ENCODE peak calls at places on chromosomes 7 and 10, in four cellular contexts. One of them, this sample, is unnamed.

GRCh38 chr7:80529362-80529761 is 17.5 kb upstream of the GNAT3 start:
- DNase-seq in cardiac fibroblast: peak; percentile 39
- DNase-seq in cardiac muscle cell: no peak
- DNase-seq in uterus: no peak
- DNase-seq in this sample: peak; percentile 17

GRCh38 chr10:72044417-72045041 is 43.8 kb downstream of the SPOCK2 start:
- DNase-seq in cardiac fibroblast: no peak
- DNase-seq in cardiac muscle cell: no peak
- DNase-seq in uterus: peak; percentile 61
- DNase-seq in this sample: peak; percentile 15

GRCh38 chr10:27192284-27192683 is 37.1 kb downstream of the MASTL start:
- DNase-seq in cardiac fibroblast: peak; percentile 89
- DNase-seq in cardiac muscle cell: peak; percentile 92
- DNase-seq in uterus: no peak
- DNase-seq in this sample: peak; percentile 86

GRCh38 chr7:17745588-17745987 is 194.7 kb downstream of the SNX13 start:
- DNase-seq in cardiac fibroblast: no peak
- DNase-seq in cardiac muscle cell: no peak
- DNase-seq in uterus: no peak
- DNase-seq in this sample: no peak

GRCh38 chr10:114680557-114681117 is 22.6 kb upstream of the ABLIM1 start:
- DNase-seq in cardiac fibroblast: no peak
- DNase-seq in cardiac muscle cell: no peak
- DNase-seq in uterus: no peak
- DNase-seq in this sample: no peak

GRCh38 chr10:88157981-88158465 is 294.6 kb downstream of the PTEN start:
- DNase-seq in cardiac fibroblast: peak; percentile 89
- DNase-seq in cardiac muscle cell: peak; percentile 81
- DNase-seq in uterus: peak; percentile 61
- DNase-seq in this sample: peak; percentile 87

GRCh38 chr10:10967502-10967901 is 50.2 kb upstream of the CELF2 start:
- DNase-seq in cardiac fibroblast: no peak
- DNase-seq in cardiac muscle cell: no peak
- DNase-seq in uterus: no peak
- DNase-seq in this sample: no peak

GRCh38 chr10:87534173-87534858 is 29.6 kb downstream of the MINPP1 start:
- DNase-seq in cardiac fibroblast: no peak
- DNase-seq in cardiac muscle cell: no peak
- DNase-seq in uterus: no peak
- DNase-seq in this sample: no peak

GRCh38 chr10:36888925-36889573 is 236.3 kb upstream of the ANKRD30A start:
- DNase-seq in cardiac fibroblast: peak; percentile 31
- DNase-seq in cardiac muscle cell: peak; percentile 7
- DNase-seq in uterus: no peak
- DNase-seq in this sample: peak; percentile 3

GRCh38 chr10:105384056-105384455 is 743.0 kb downstream of the SORCS3 start:
- DNase-seq in cardiac fibroblast: no peak
- DNase-seq in cardiac muscle cell: no peak
- DNase-seq in uterus: no peak
- DNase-seq in this sample: no peak

GRCh38 chr10:124532106-124532641 is 70.6 kb downstream of the LHPP start:
- DNase-seq in cardiac fibroblast: peak; percentile 13
- DNase-seq in cardiac muscle cell: no peak
- DNase-seq in uterus: no peak
- DNase-seq in this sample: no peak

GRCh38 chr7:40833541-40834234 is 698.9 kb downstream of the SUGCT start:
- DNase-seq in cardiac fibroblast: peak; percentile 54
- DNase-seq in cardiac muscle cell: peak; percentile 32
- DNase-seq in uterus: no peak
- DNase-seq in this sample: peak; percentile 30

GRCh38 chr7:1762238-1762945 is 92.3 kb downstream of the ELFN1 start:
- DNase-seq in cardiac fibroblast: no peak
- DNase-seq in cardiac muscle cell: no peak
- DNase-seq in uterus: no peak
- DNase-seq in this sample: no peak

GRCh38 chr10:71667374-71667750 is 52.2 kb downstream of the C10orf105 start:
- DNase-seq in cardiac fibroblast: no peak
- DNase-seq in cardiac muscle cell: no peak
- DNase-seq in uterus: no peak
- DNase-seq in this sample: no peak

GRCh38 chr10:96924861-96925260 is 92.8 kb downstream of the LCOR start:
- DNase-seq in cardiac fibroblast: no peak
- DNase-seq in cardiac muscle cell: no peak
- DNase-seq in uterus: no peak
- DNase-seq in this sample: no peak

GRCh38 chr7:6640246-6640721 is 3.2 kb downstream of the ZNF316 start:
- DNase-seq in cardiac fibroblast: peak; percentile 76
- DNase-seq in cardiac muscle cell: peak; percentile 74
- DNase-seq in uterus: peak; percentile 61
- DNase-seq in this sample: peak; percentile 57

GRCh38 chr7:610141-610530 is 90.5 kb upstream of the PDGFA start:
- DNase-seq in cardiac fibroblast: no peak
- DNase-seq in cardiac muscle cell: no peak
- DNase-seq in uterus: no peak
- DNase-seq in this sample: no peak

GRCh38 chr10:88136712-88137111 is 273.3 kb downstream of the PTEN start:
- DNase-seq in cardiac fibroblast: no peak
- DNase-seq in cardiac muscle cell: no peak
- DNase-seq in uterus: no peak
- DNase-seq in this sample: no peak

GRCh38 chr10:65968871-65969270 is 957.0 kb upstream of the LRRTM3 start:
- DNase-seq in cardiac fibroblast: no peak
- DNase-seq in cardiac muscle cell: no peak
- DNase-seq in uterus: no peak
- DNase-seq in this sample: no peak

GRCh38 chr10:132710746-132711617 is 75.0 kb downstream of the NKX6-2 start:
- DNase-seq in cardiac fibroblast: no peak
- DNase-seq in cardiac muscle cell: no peak
- DNase-seq in uterus: no peak
- DNase-seq in this sample: no peak

GRCh38 chr10:71727429-71728217 is 8.0 kb upstream of the C10orf105 start:
- DNase-seq in cardiac fibroblast: peak; percentile 12
- DNase-seq in cardiac muscle cell: peak; percentile 30
- DNase-seq in uterus: peak; percentile 67
- DNase-seq in this sample: peak; percentile 59

GRCh38 chr7:157113607-157114006 is 25.1 kb upstream of the UBE3C start:
- DNase-seq in cardiac fibroblast: peak; percentile 9
- DNase-seq in cardiac muscle cell: no peak
- DNase-seq in uterus: no peak
- DNase-seq in this sample: no peak

GRCh38 chr10:77512219-77512578 is 125.4 kb downstream of the KCNMA1 start:
- DNase-seq in cardiac fibroblast: no peak
- DNase-seq in cardiac muscle cell: no peak
- DNase-seq in uterus: no peak
- DNase-seq in this sample: peak; percentile 32

GRCh38 chr7:32569388-32570289 is 74.3 kb downstream of the AVL9 start:
- DNase-seq in cardiac fibroblast: no peak
- DNase-seq in cardiac muscle cell: no peak
- DNase-seq in uterus: no peak
- DNase-seq in this sample: no peak

GRCh38 chr7:95435422-95435780 is 573 bp upstream of the PON2 start:
- DNase-seq in cardiac fibroblast: no peak
- DNase-seq in cardiac muscle cell: no peak
- DNase-seq in uterus: peak; percentile 15
- DNase-seq in this sample: no peak

GRCh38 chr7:76302299-76303056 is at the start of gene HSPB1:
- DNase-seq in cardiac fibroblast: peak; percentile 95
- DNase-seq in cardiac muscle cell: peak; percentile 95
- DNase-seq in uterus: peak; percentile 97
- DNase-seq in this sample: peak; percentile 90

GRCh38 chr10:104580774-104581675 is 60.1 kb upstream of the SORCS3 start:
- DNase-seq in cardiac fibroblast: peak; percentile 73
- DNase-seq in cardiac muscle cell: peak; percentile 74
- DNase-seq in uterus: peak; percentile 67
- DNase-seq in this sample: peak; percentile 61

GRCh38 chr10:77498210-77498609 is 139.4 kb downstream of the KCNMA1 start:
- DNase-seq in cardiac fibroblast: no peak
- DNase-seq in cardiac muscle cell: no peak
- DNase-seq in uterus: no peak
- DNase-seq in this sample: no peak

GRCh38 chr7:88141025-88141424 is 78.8 kb downstream of the SRI start:
- DNase-seq in cardiac fibroblast: no peak
- DNase-seq in cardiac muscle cell: no peak
- DNase-seq in uterus: no peak
- DNase-seq in this sample: no peak

GRCh38 chr10:94334857-94335256 is 27.9 kb downstream of the NOC3L start:
- DNase-seq in cardiac fibroblast: no peak
- DNase-seq in cardiac muscle cell: no peak
- DNase-seq in uterus: no peak
- DNase-seq in this sample: no peak

GRCh38 chr7:68218461-68218860 is 1221.8 kb downstream of the TYW1 start:
- DNase-seq in cardiac fibroblast: no peak
- DNase-seq in cardiac muscle cell: no peak
- DNase-seq in uterus: no peak
- DNase-seq in this sample: no peak

GRCh38 chr7:149621776-149622175 is 124.2 kb upstream of the ZNF746 start:
- DNase-seq in cardiac fibroblast: no peak
- DNase-seq in cardiac muscle cell: no peak
- DNase-seq in uterus: no peak
- DNase-seq in this sample: no peak

GRCh38 chr7:30800785-30801252 is 29.6 kb downstream of the MINDY4 start:
- DNase-seq in cardiac fibroblast: peak; percentile 91
- DNase-seq in cardiac muscle cell: peak; percentile 88
- DNase-seq in uterus: peak; percentile 73
- DNase-seq in this sample: peak; percentile 88

DNA sequence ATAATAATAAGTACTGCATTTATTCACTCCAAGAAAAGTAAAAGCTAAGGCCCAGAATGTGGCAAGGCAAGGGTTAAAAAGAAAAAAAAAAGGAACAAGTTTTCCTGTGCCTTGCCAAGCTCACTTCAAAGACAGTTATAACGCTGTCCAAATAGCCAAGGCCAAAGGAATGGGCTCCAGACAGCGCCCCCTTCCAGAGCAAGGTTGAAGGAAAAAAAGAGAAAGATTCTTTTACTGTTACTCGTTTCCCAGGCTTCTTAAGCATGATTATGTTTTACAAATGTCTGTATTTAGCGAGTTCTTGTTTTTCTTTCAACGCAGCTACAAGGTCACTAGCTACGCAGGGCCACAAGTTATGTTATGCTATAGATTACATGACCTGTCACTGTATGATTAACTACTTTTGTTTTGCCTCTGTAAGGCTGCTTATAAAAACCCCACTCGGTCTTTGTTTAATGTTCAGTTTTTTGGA is 9.1 kb upstream of the EIF4H start:
- DNase-seq in cardiac fibroblast: peak; percentile 29
- DNase-seq in cardiac muscle cell: peak; percentile 36
- DNase-seq in uterus: no peak
- DNase-seq in this sample: no peak
- TF ChIP-seq CTCF in cardiac fibroblast: peak; percentile 48
- TF ChIP-seq CTCF in cardiac muscle cell: peak; percentile 51
- TF ChIP-seq CTCF in uterus: no peak
- TF ChIP-seq CTCF in this sample: peak; percentile 42

GRCh38 chr7:8357536-8357935 is 75.9 kb upstream of the NXPH1 start:
- DNase-seq in cardiac fibroblast: no peak
- DNase-seq in cardiac muscle cell: no peak
- DNase-seq in uterus: no peak
- DNase-seq in this sample: no peak
- H3K4me3 ChIP-seq in cardiac fibroblast: no peak overlapping the region
- H3K4me3 ChIP-seq in cardiac muscle cell: no peak overlapping the region
- H3K4me3 ChIP-seq in uterus: no peak overlapping the region
- H3K4me3 ChIP-seq in this sample: no peak overlapping the region

GRCh38 chr10:61024801-61025201 is 80.8 kb upstream of the RHOBTB1 start:
- DNase-seq in cardiac fibroblast: peak; percentile 18
- DNase-seq in cardiac muscle cell: peak; percentile 38
- DNase-seq in uterus: no peak
- DNase-seq in this sample: peak; percentile 5
- TF ChIP-seq CTCF in cardiac fibroblast: peak; percentile 76
- TF ChIP-seq CTCF in cardiac muscle cell: peak; percentile 82
- TF ChIP-seq CTCF in uterus: no peak
- TF ChIP-seq CTCF in this sample: peak; percentile 62

GRCh38 chr10:14010083-14010551 is 320.6 kb downstream of the FRMD4A start:
- DNase-seq in cardiac fibroblast: peak; percentile 85
- DNase-seq in cardiac muscle cell: peak; percentile 76
- DNase-seq in uterus: no peak
- DNase-seq in this sample: peak; percentile 77
- H3K4me3 ChIP-seq in cardiac fibroblast: peak overlapping the region; percentile 56
- H3K4me3 ChIP-seq in cardiac muscle cell: no peak overlapping the region
- H3K4me3 ChIP-seq in uterus: peak overlapping the region; percentile 15
- H3K4me3 ChIP-seq in this sample: peak overlapping the region; percentile 57

GRCh38 chr10:80462277-80462985 is 8.3 kb downstream of the TSPAN14 start:
- DNase-seq in cardiac fibroblast: peak; percentile 73
- DNase-seq in cardiac muscle cell: peak; percentile 70
- DNase-seq in uterus: peak; percentile 58
- DNase-seq in this sample: peak; percentile 68

GRCh38 chr10:80460399-80461207 is 6.5 kb downstream of the TSPAN14 start:
- DNase-seq in cardiac fibroblast: peak; percentile 39
- DNase-seq in cardiac muscle cell: peak; percentile 72
- DNase-seq in uterus: peak; percentile 46
- DNase-seq in this sample: peak; percentile 69

GRCh38 chr10:80459047-80459865 is 5.1 kb downstream of the TSPAN14 start:
- DNase-seq in cardiac fibroblast: peak; percentile 74
- DNase-seq in cardiac muscle cell: peak; percentile 77
- DNase-seq in uterus: peak; percentile 36
- DNase-seq in this sample: peak; percentile 93

GRCh38 chr10:80462986-80463741 is 9.1 kb downstream of the TSPAN14 start:
- DNase-seq in cardiac fibroblast: peak; percentile 67
- DNase-seq in cardiac muscle cell: no peak
- DNase-seq in uterus: no peak
- DNase-seq in this sample: peak; percentile 75

GRCh38 chr10:80461208-80462183 is 7.4 kb downstream of the TSPAN14 start:
- DNase-seq in cardiac fibroblast: peak; percentile 49
- DNase-seq in cardiac muscle cell: peak; percentile 60
- DNase-seq in uterus: no peak
- DNase-seq in this sample: peak; percentile 67
- TF ChIP-seq CTCF in cardiac fibroblast: no peak
- TF ChIP-seq CTCF in cardiac muscle cell: no peak
- TF ChIP-seq CTCF in uterus: no peak
- TF ChIP-seq CTCF in this sample: no peak